ENCODE peak calls at places on chromosomes 12 and 14, in ten cellular contexts. T, U, M, B, S, H, J, Z, X and E are unnamed samples. For H3K4me1, the result is how much of the 10 kb centered on the place peaks cover.

GRCh38 chr12:4278582-4278939 is 5.0 kb downstream of the CCND2 start:
- DNase-seq in B (no peak), Z (no peak), J (no peak), S (peak), H (no peak), T (peak), M (no peak), U (no peak), X (no peak), E (no peak)

GRCh38 chr14:32417956-32418552 is 89.0 kb downstream of the AKAP6 start:
- DNase-seq in Z (no peak), T (peak), U (peak), S (no peak), J (peak), B (no peak), M (peak), H (no peak), X (no peak), E (no peak)

GRCh38 chr12:122856999-122857671 is 21.9 kb downstream of the HIP1R start:
- DNase-seq in T (no peak), X (no peak), Z (no peak), M (no peak), B (no peak), S (no peak), H (no peak), U (peak), J (no peak), E (no peak)

GRCh38 chr12:82695531-82695930 is 8.8 kb downstream of the TMTC2 start:
- DNase-seq in Z (no peak), T (no peak), H (no peak), M (no peak), S (no peak), J (no peak), U (no peak), X (no peak), B (no peak), E (no peak)

GRCh38 chr12:69136931-69137613 is 102.3 kb upstream of the CPSF6 start:
- DNase-seq in X (no peak), T (no peak), J (peak), S (no peak), B (no peak), Z (no peak), H (no peak), M (no peak), U (no peak), E (no peak)

GRCh38 chr14:34926552-34926951 is 51.4 kb upstream of the BAZ1A start:
- DNase-seq in J (peak), U (peak), S (no peak), B (no peak), X (no peak), H (no peak), Z (no peak), M (no peak), T (no peak), E (no peak)

GRCh38 chr12:32159925-32160324 is 53.3 kb downstream of the BICD1 start:
- DNase-seq in Z (no peak), H (peak), M (no peak), S (peak), B (no peak), X (no peak), T (no peak), U (no peak), J (peak), E (no peak)

GRCh38 chr12:10749700-10750384 is 26.7 kb upstream of the YBX3 start:
- DNase-seq in S (peak), J (peak), Z (peak), U (peak), M (peak), B (peak), X (peak), T (peak), H (peak), E (peak)

GRCh38 chr14:92040431-92041040 is 677 bp upstream of the TRIP11 start:
- DNase-seq in U (peak), X (no peak), M (no peak), Z (no peak), H (no peak), B (no peak), S (no peak), T (peak), J (peak), E (no peak)

GRCh38 chr12:131604146-131604844 is 106.6 kb upstream of the SFSWAP start:
- DNase-seq in H (peak), X (no peak), S (no peak), U (no peak), Z (no peak), J (no peak), M (no peak), T (no peak), B (peak), E (peak)

GRCh38 chr12:612293-612692 is 51.0 kb downstream of the NINJ2 start:
- DNase-seq in M (no peak), H (no peak), U (no peak), B (no peak), X (no peak), J (no peak), T (no peak), Z (no peak), S (no peak), E (no peak)
- H3K4me1 ChIP-seq in M (under half), H (under half), U (under half), B (under half), X (under half), J (under half), T (under half), Z (under half), S (half or more), E (under half)

GRCh38 chr14:64704743-64705405 is 650 bp downstream of the PLEKHG3 start:
- DNase-seq in U (no peak), X (peak), S (no peak), M (no peak), Z (no peak), B (peak), J (peak), H (no peak), T (peak), E (no peak)

GRCh38 chr14:64704145-64704742 is at the start of gene PLEKHG3:
- DNase-seq in T (peak), Z (no peak), S (no peak), H (peak), M (peak), J (peak), U (peak), B (no peak), X (peak), E (peak)

GRCh38 chr14:64706552-64707193 is 2.4 kb downstream of the PLEKHG3 start:
- DNase-seq in X (peak), J (no peak), B (no peak), M (no peak), T (no peak), Z (no peak), S (no peak), H (no peak), U (no peak), E (peak)

GRCh38 chr14:64706119-64706465 is 1.9 kb downstream of the PLEKHG3 start:
- DNase-seq in U (no peak), Z (no peak), H (no peak), T (no peak), M (no peak), S (no peak), X (no peak), B (no peak), J (no peak), E (peak)

GRCh38 chr14:64705406-64706118 is 1.3 kb downstream of the PLEKHG3 start:
- DNase-seq in J (no peak), Z (no peak), M (no peak), H (no peak), B (no peak), U (no peak), T (peak), S (no peak), X (peak), E (no peak)
- H3K4me1 ChIP-seq in J (under half), Z (under half), M (half or more), H (half or more), B (under half), U (half or more), T (half or more), S (under half), X (under half), E (under half)

DNA sequence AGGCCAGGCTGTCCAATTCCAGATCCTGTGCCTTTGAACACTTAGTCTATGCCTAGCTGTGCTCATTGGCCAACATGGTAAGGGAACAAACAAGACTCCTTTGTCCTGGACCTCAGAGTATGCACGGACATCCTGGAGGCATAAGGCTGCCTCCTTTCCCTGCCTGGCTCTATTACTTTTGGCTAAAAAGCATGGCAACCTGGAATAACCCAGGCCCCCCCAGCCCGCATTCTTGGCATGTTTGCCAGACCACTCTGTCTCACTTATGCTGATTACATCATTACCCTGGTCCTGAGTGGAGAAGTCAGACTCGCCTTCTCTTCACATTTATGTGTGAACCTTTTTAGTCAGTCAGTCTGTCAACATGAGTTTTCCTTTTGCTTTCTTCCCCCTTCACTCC is 58.0 kb upstream of the ELK3 start:
- DNase-seq in Z (no peak), M (no peak), T (no peak), X (no peak), H (no peak), S (no peak), J (peak), B (no peak), U (no peak), E (no peak)
- H3K4me1 ChIP-seq in Z (under half), M (under half), T (under half), X (under half), H (under half), S (under half), J (under half), B (under half), U (under half), E (under half)

GRCh38 chr14:100722367-100722766 is 4.3 kb upstream of the DLK1 start:
- DNase-seq in T (no peak), S (no peak), M (no peak), Z (no peak), U (no peak), X (no peak), H (no peak), J (no peak), B (no peak), E (no peak)
- H3K4me1 ChIP-seq in T (under half), S (under half), M (under half), Z (under half), U (under half), X (under half), H (under half), J (under half), B (under half), E (under half)

GRCh38 chr14:24079521-24080141 is 8.3 kb downstream of the CPNE6 start:
- DNase-seq in U (no peak), S (no peak), X (no peak), J (no peak), T (peak), M (no peak), Z (no peak), H (no peak), B (no peak), E (no peak)
- H3K4me1 ChIP-seq in U (under half), S (under half), X (under half), J (under half), T (under half), M (under half), Z (under half), H (under half), B (under half), E (under half)

GRCh38 chr14:100778951-100779690 is 46.8 kb upstream of the MEG3 start:
- DNase-seq in U (no peak), B (no peak), T (no peak), J (no peak), S (no peak), Z (no peak), X (peak), M (no peak), H (no peak), E (no peak)

GRCh38 chr14:100780646-100781355 is 45.1 kb upstream of the MEG3 start:
- DNase-seq in Z (no peak), J (no peak), X (no peak), U (no peak), S (no peak), B (no peak), T (no peak), H (no peak), M (no peak), E (no peak)

GRCh38 chr14:100779691-100780080 is 46.2 kb upstream of the MEG3 start:
- DNase-seq in X (no peak), U (no peak), B (no peak), Z (no peak), J (no peak), H (no peak), T (no peak), S (no peak), M (no peak), E (peak)

GRCh38 chr14:100781952-100782351 is 44.0 kb upstream of the MEG3 start:
- DNase-seq in U (no peak), S (no peak), B (no peak), J (no peak), M (no peak), H (no peak), X (no peak), T (no peak), Z (no peak), E (no peak)

DNA sequence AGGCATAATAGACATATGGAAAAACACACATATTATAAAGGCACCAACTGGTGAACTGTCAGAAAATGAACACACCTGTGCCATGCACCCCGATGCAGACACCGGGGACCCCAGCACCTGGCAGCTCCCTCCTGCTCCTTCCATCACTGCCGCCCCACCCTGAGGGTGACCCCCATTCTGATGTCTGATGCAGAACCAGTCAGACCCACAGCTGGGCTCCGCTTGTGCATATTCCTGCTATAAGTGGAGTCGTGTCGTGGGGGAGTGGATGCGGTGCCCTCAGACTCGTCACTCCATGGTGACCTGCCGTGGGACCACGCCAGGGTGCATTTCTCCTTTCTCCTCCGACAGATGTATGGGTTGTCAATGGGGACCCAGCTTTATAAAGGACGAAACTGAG is 45.7 kb upstream of the MEG3 start:
- DNase-seq in Z (no peak), B (no peak), S (peak), U (no peak), X (no peak), H (no peak), T (no peak), J (no peak), M (no peak), E (peak)
- H3K4me1 ChIP-seq in Z (under half), B (under half), S (under half), U (under half), X (under half), H (under half), T (under half), J (under half), M (under half), E (under half)